ENCODE peak calls at places on chromosome 18, in four cellular contexts. Z is CD8-positive, alpha-beta memory T cell; D is thoracic aorta; T is psoas muscle. K is an unnamed sample.

GRCh38 chr18:59876310-59876626 is 23.5 kb upstream of the PMAIP1 start:
- DNase-seq in Z (no peak), D (no peak), T (no peak), K (no peak)

GRCh38 chr18:7369006-7369405 is 138.1 kb downstream of the LRRC30 start:
- DNase-seq in Z (no peak), D (no peak), T (no peak), K (no peak)

GRCh38 chr18:3819933-3820332 is 370.0 kb downstream of the TGIF1 start:
- DNase-seq in Z (no peak), D (no peak), T (no peak), K (no peak)

GRCh38 chr18:9081940-9082339 is 20.6 kb upstream of the NDUFV2 start:
- DNase-seq in Z (no peak), D (no peak), T (no peak), K (no peak)

GRCh38 chr18:75221397-75221796 is 10.8 kb downstream of the TSHZ1 start:
- DNase-seq in Z (no peak), D (no peak), T (no peak), K (no peak)

GRCh38 chr18:32478317-32478716 is 7.6 kb upstream of the GAREM1 start:
- DNase-seq in Z (no peak), D (no peak), T (no peak), K (no peak)

GRCh38 chr18:44130365-44130942 is 550.2 kb upstream of the SETBP1 start:
- DNase-seq in Z (no peak), D (no peak), T (no peak), K (no peak)

GRCh38 chr18:59957957-59958356 is 58.2 kb downstream of the PMAIP1 start:
- DNase-seq in Z (no peak), D (no peak), T (no peak), K (no peak)

GRCh38 chr18:23336072-23336471 is 117.0 kb upstream of the RIOK3 start:
- DNase-seq in Z (no peak), D (no peak), T (no peak), K (no peak)

GRCh38 chr18:70249118-70249517 is 39.7 kb upstream of the SOCS6 start:
- DNase-seq in Z (no peak), D (no peak), T (no peak), K (no peak)

GRCh38 chr18:58045265-58046086 is 1.4 kb downstream of the NEDD4L start:
- DNase-seq in Z (peak), D (no peak), T (no peak), K (peak)

GRCh38 chr18:26312196-26312595 is 86.0 kb downstream of the TAF4B start:
- DNase-seq in Z (no peak), D (no peak), T (no peak), K (no peak)

GRCh38 chr18:64710105-64710861 is 561.4 kb upstream of the LINC00305 start:
- DNase-seq in Z (no peak), D (no peak), T (no peak), K (no peak)

DNA sequence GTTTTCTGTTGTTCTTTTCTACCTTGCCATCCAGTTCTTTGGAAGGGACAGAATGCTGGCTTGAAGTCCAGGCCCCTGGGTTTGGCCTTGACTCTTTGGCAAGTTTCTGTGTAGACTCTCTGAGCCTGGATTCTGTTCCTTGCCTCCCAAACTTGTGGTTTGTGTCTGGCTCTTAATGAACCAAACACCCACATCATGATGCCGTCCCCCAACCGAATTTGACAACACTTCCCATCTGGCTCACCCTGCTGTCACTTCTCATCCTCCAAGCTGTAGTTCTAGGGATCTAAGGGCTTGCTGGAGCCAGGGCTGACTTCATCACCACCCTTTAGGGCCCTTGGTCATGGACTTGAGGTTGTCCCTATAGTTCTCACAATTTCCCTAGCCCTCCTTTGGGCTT is 68.9 kb upstream of the CELF4 start:
- DNase-seq in Z (no peak), D (no peak), T (no peak), K (no peak)
- H3K27ac ChIP-seq in Z (no peak), D (no peak), T (no peak), K (no peak)

GRCh38 chr18:76579301-76579695 is 84.3 kb upstream of the ZNF516 start:
- DNase-seq in Z (no peak), D (no peak), T (no peak), K (no peak)

GRCh38 chr18:76581261-76581660 is 86.2 kb upstream of the ZNF516 start:
- DNase-seq in Z (no peak), D (no peak), T (no peak), K (no peak)

GRCh38 chr18:76584414-76585310 is 89.6 kb upstream of the ZNF516 start:
- DNase-seq in Z (no peak), D (no peak), T (no peak), K (no peak)

GRCh38 chr18:76578571-76579300 is 83.7 kb upstream of the ZNF516 start:
- DNase-seq in Z (no peak), D (no peak), T (no peak), K (no peak)

DNA sequence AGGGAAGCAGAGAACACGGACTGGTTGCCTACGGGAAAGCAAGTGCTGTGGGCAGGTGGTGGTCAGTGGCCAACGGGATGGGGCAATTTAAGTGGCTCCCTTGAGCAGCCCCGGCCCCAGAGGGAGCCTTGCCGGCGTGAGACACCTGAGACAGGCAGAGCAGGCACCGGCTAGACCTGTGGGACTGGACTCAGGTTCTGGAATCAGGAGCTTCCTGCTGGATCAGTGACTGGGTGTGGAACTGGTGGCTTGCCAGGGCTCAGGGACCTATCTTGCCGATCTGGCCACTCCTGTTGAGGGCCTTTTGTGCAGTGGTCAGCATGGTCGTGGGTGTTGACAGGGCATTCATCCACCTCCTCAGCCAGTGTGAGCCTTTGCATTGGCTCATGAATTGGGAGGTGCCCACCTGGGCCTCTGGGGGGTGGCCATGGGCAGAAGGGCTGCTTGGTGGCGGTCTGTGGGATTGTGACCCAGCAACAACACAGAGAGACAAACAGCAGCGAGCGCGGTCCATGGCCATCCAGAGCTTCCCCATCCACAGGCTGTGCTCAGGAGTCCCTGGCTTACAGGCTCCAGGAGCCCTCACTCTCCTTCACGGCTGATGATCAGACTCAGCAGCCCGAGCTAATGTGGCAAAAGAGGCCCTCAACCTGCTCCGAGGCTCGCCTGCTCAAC is 85.4 kb upstream of the ZNF516 start:
- DNase-seq in Z (no peak), D (no peak), T (no peak), K (no peak)
- H3K27ac ChIP-seq in Z (no peak), D (no peak), T (no peak), K (no peak)

DNA sequence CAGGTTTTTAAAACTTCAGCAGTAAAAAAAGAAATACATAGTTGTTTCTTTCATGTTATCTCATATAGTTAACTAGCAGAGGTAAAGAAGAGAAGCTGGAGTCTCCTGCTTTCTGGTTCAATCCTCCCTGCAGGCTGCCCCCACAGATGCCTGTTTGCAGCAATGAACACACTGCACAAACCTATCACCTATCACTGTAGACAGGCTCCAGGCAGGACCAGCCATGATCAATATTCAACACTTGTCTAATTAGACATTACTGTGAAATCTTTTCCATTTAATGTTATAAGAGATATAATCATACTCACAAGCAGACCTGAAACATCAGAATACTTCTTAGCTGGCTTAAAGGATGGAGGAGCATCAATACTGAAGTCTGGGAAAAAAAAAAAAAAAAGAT is 19.8 kb downstream of the INO80C start:
- DNase-seq in Z (no peak), D (no peak), T (no peak), K (no peak)
- H3K27ac ChIP-seq in Z (no peak), D (no peak), T (no peak), K (no peak)

GRCh38 chr18:48999569-48999968 is 48.8 kb upstream of the SMAD7 start:
- DNase-seq in Z (no peak), D (no peak), T (peak), K (no peak)
- H3K27ac ChIP-seq in Z (no peak), D (no peak), T (no peak), K (no peak)

DNA sequence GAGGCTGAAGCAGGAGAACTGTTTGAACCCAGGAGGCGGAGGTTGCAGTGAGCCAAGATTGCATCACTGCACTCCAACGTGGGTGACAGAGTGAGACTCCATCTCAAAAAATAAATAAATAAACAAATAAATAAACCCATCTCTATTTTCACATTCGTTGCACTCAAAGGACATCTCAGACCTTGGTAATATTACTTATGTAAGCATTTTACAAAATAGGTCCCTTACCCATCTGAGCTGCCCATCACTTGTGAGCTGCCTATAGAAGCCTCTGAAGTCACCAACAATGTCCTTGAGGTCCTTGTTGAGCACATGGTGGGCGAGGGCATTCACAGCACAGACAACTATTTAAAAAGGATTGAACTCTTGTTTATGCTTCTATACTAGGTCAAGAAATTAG is 15.4 kb downstream of the ENOSF1 start:
- DNase-seq in Z (no peak), D (no peak), T (no peak), K (no peak)
- H3K27ac ChIP-seq in Z (no peak), D (no peak), T (no peak), K (no peak)

GRCh38 chr18:47912794-47913594 is 17.5 kb downstream of the SMAD2 start:
- DNase-seq in Z (no peak), D (no peak), T (peak), K (no peak)
- H3K27ac ChIP-seq in Z (no peak), D (no peak), T (peak), K (peak)

K was measured in caudate nucleus.